ENCODE peak calls at places on chromosomes 11 and 22, in ten cellular contexts. G, I, F, A, D, H, B, Y, M and V are unnamed samples.

GRCh38 chr22:19867617-19868016 is 12.9 kb upstream of the GNB1L start:
- DNase-seq in G (no peak), I (no peak), F (peak), A (no peak), D (no peak), H (no peak), B (no peak), Y (no peak), M (no peak), V (no peak)

GRCh38 chr11:19493446-19493845 is 219.2 kb upstream of the NAV2 start:
- DNase-seq in G (no peak), I (no peak), F (no peak), A (peak), D (no peak), H (no peak), B (no peak), Y (no peak), M (no peak), V (no peak)

GRCh38 chr11:72581067-72581466 is 93.2 kb downstream of the PDE2A start:
- DNase-seq in G (no peak), I (no peak), F (peak), A (no peak), D (no peak), H (no peak), B (peak), Y (no peak), M (no peak), V (no peak)

GRCh38 chr11:134449713-134450112 is 37.7 kb upstream of the B3GAT1 start:
- DNase-seq in G (no peak), I (no peak), F (peak), A (no peak), D (no peak), H (no peak), B (no peak), Y (no peak), M (no peak), V (no peak)

GRCh38 chr11:62033191-62034044 is 66.0 kb upstream of the FTH1 start:
- DNase-seq in G (no peak), I (peak), F (no peak), A (peak), D (no peak), H (no peak), B (no peak), Y (no peak), M (no peak), V (no peak)

GRCh38 chr11:120131941-120132644 is 5.8 kb downstream of the TRIM29 start:
- DNase-seq in G (peak), I (no peak), F (peak), A (no peak), D (no peak), H (no peak), B (no peak), Y (no peak), M (peak), V (no peak)

GRCh38 chr22:39352301-39352867 is 2.6 kb downstream of the SYNGR1 start:
- DNase-seq in G (no peak), I (no peak), F (no peak), A (no peak), D (no peak), H (no peak), B (peak), Y (no peak), M (no peak), V (no peak)

GRCh38 chr11:86741489-86742435 is 58.6 kb upstream of the PRSS23 start:
- DNase-seq in G (no peak), I (no peak), F (no peak), A (peak), D (no peak), H (no peak), B (no peak), Y (no peak), M (peak), V (peak)

GRCh38 chr11:74255741-74256369 is 55.6 kb downstream of the P4HA3 start:
- DNase-seq in G (peak), I (peak), F (no peak), A (peak), D (peak), H (peak), B (peak), Y (peak), M (peak), V (peak)

GRCh38 chr22:31241936-31242335 is 29.8 kb downstream of the LIMK2 start:
- DNase-seq in G (no peak), I (no peak), F (no peak), A (peak), D (no peak), H (no peak), B (no peak), Y (no peak), M (no peak), V (peak)

GRCh38 chr11:62011881-62012280 is 44.4 kb upstream of the FTH1 start:
- DNase-seq in G (no peak), I (no peak), F (no peak), A (no peak), D (no peak), H (no peak), B (no peak), Y (no peak), M (no peak), V (no peak)